ENCODE peak calls at places on chromosomes 16 and 17, in nine cellular contexts. I is breast epithelium, X is endothelial cell of umbilical vein, P is GM12878, A is HCT116, H is vagina, Q is K562, M is SK-N-SH, S is suprapubic skin. W is an unnamed sample.

GRCh38 chr17:29763273-29763672 is 140.6 kb upstream of the CORO6 start:
- DNase-seq in I (no peak), X (no peak), P (no peak), A (no peak), H (no peak), Q (no peak), M (no peak), S (no peak), W (no peak)

GRCh38 chr17:60390223-60390622 is 1.7 kb downstream of the USP32 start:
- DNase-seq in I (no peak), X (peak; percentile 39), P (no peak), A (no peak), H (no peak), Q (peak; percentile 73), M (peak; percentile 45), S (no peak), W (no peak)

GRCh38 chr17:64964796-64965195 is 45.5 kb upstream of the LRRC37A3 start:
- DNase-seq in I (no peak), X (no peak), P (no peak), A (no peak), H (no peak), Q (no peak), M (no peak), S (no peak), W (no peak)

GRCh38 chr17:740240-741055 is 8.1 kb downstream of the TLCD3A start:
- DNase-seq in I (no peak), X (no peak), P (peak; percentile 66), A (no peak), H (no peak), Q (no peak), M (no peak), S (no peak), W (no peak)

GRCh38 chr16:68146583-68146982 is 61.4 kb downstream of the NFATC3 start:
- DNase-seq in I (no peak), X (peak; percentile 53), P (no peak), A (no peak), H (no peak), Q (peak; percentile 21), M (peak; percentile 50), S (no peak), W (no peak)

GRCh38 chr16:67967183-67967955 is 1.1 kb downstream of the SLC12A4 start:
- DNase-seq in I (no peak), X (peak; percentile 37), P (no peak), A (no peak), H (no peak), Q (peak; percentile 40), M (no peak), S (peak; percentile 62), W (no peak)

GRCh38 chr16:65122974-65123845 is 1.3 kb upstream of the CDH11 start:
- DNase-seq in I (peak; percentile 56), X (no peak), P (no peak), A (no peak), H (no peak), Q (no peak), M (peak; percentile 72), S (peak; percentile 84), W (peak; percentile 87)

GRCh38 chr17:1399366-1399678 is 700 bp downstream of the YWHAE start:
- DNase-seq in I (no peak), X (peak; percentile 42), P (no peak), A (no peak), H (no peak), Q (no peak), M (no peak), S (peak; percentile 79), W (no peak)

GRCh38 chr17:3603870-3604259 is 5.3 kb downstream of the TRPV1 start:
- DNase-seq in I (no peak), X (no peak), P (no peak), A (no peak), H (no peak), Q (no peak), M (no peak), S (no peak), W (no peak)

GRCh38 chr17:67707442-67707841 is 10.3 kb upstream of the NOL11 start:
- DNase-seq in I (no peak), X (no peak), P (no peak), A (no peak), H (no peak), Q (no peak), M (peak; percentile 34), S (no peak), W (no peak)

GRCh38 chr16:61885343-61885742 is 150.9 kb downstream of the CDH8 start:
- DNase-seq in I (no peak), X (no peak), P (no peak), A (no peak), H (no peak), Q (no peak), M (no peak), S (no peak), W (no peak)
- TF ChIP-seq POLR2AphosphoS5 in I (no peak), X (no peak), P (no peak), A (no peak), H (no peak), Q (no peak), M (no peak), S (no peak), W (no peak)

GRCh38 chr17:69857412-69857835 is 217.6 kb upstream of the KCNJ16 start:
- DNase-seq in I (no peak), X (peak; percentile 95), P (no peak), A (peak; percentile 8), H (no peak), Q (peak; percentile 79), M (no peak), S (no peak), W (no peak)
- H3K9me3 ChIP-seq in I (peaks cover 13% of the 10 kb centered on the region), X (no peaks in the 10 kb centered on the region), P (no peaks in the 10 kb centered on the region), A (no peaks in the 10 kb centered on the region), H (peaks cover 5% of the 10 kb centered on the region), Q (no peaks in the 10 kb centered on the region), M (peaks cover 10% of the 10 kb centered on the region), S (no peaks in the 10 kb centered on the region), W (no peaks in the 10 kb centered on the region)

GRCh38 chr17:16418684-16419066 is 3.3 kb downstream of the TRPV2 start:
- DNase-seq in I (no peak), X (no peak), P (no peak), A (no peak), H (no peak), Q (no peak), M (no peak), S (no peak), W (no peak)

GRCh38 chr17:16417896-16418683 is 2.7 kb downstream of the TRPV2 start:
- DNase-seq in I (no peak), X (no peak), P (no peak), A (no peak), H (no peak), Q (no peak), M (no peak), S (no peak), W (no peak)

GRCh38 chr17:16419074-16419928 is 3.9 kb downstream of the TRPV2 start:
- DNase-seq in I (no peak), X (peak; percentile 63), P (peak; percentile 59), A (no peak), H (no peak), Q (peak; percentile 80), M (peak; percentile 78), S (peak; percentile 65), W (peak; percentile 79)

GRCh38 chr17:16417399-16417798 is 2.0 kb downstream of the TRPV2 start:
- DNase-seq in I (no peak), X (no peak), P (no peak), A (no peak), H (no peak), Q (no peak), M (no peak), S (no peak), W (no peak)

GRCh38 chr17:16415031-16415924 is at the start of gene TRPV2:
- DNase-seq in I (no peak), X (no peak), P (peak; percentile 60), A (no peak), H (no peak), Q (peak; percentile 76), M (peak; percentile 23), S (no peak), W (no peak)
- TF ChIP-seq POLR2AphosphoS5 in I (no peak), X (no peak), P (no peak), A (no peak), H (peak; percentile 39), Q (peak; percentile 45), M (no peak), S (no peak), W (no peak)

DNA sequence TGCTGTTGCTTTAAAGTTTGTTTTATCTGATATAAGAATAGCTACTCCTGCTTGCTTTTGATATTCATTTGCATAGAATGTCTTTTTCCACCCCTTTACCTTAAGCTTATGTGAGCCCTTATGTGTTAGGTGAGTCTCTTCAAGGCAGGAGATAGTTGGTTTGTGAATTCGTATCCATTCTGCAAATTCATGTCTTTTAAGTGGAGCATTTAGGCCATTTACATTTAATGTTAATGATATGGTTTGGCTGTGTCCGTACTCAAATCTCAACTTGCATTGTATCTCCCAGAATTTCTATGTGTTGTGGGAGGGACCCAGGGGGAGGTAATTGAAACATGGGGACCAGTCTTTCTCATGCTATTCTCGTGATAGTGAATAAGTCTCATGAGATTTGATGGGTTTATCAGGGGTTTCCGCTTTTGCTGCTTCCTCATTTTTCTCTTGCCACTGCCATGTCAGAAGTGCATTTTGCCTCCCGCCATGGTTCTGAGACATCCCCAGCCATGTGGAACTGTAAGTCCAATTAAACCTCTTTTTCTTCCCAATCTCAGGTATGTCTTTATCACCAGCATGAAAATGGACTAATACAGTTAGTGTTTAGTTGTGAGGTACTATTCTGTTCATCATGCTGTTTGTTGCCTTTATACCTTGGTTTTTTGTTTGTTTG is 27.2 kb downstream of the ATF7IP2 start:
- DNase-seq in I (no peak), X (no peak), P (no peak), A (no peak), H (no peak), Q (no peak), M (no peak), S (no peak), W (no peak)
- H3K9me3 ChIP-seq in I (peaks cover 83% of the 10 kb centered on the region), X (no peaks in the 10 kb centered on the region), P (peaks cover 31% of the 10 kb centered on the region), A (peaks cover 6% of the 10 kb centered on the region), H (peaks cover 30% of the 10 kb centered on the region), Q (peaks cover 60% of the 10 kb centered on the region), M (no peaks in the 10 kb centered on the region), S (peaks cover 42% of the 10 kb centered on the region), W (peaks cover 20% of the 10 kb centered on the region)

GRCh38 chr17:81238815-81239713 is at the start of the genes NDUFAF8 and TEPSIN:
- DNase-seq in I (peak; percentile 99), X (peak; percentile 100), P (peak; percentile 98), A (peak; percentile 100), H (peak; percentile 99), Q (peak; percentile 99), M (peak; percentile 100), S (peak; percentile 98), W (peak; percentile 99)
- TF ChIP-seq POLR2AphosphoS5 in I (peak; percentile 75), X (peak; percentile 68), P (no peak), A (peak; percentile 71), H (peak; percentile 80), Q (peak; percentile 60), M (peak; percentile 73), S (peak; percentile 15), W (peak; percentile 62)

DNA sequence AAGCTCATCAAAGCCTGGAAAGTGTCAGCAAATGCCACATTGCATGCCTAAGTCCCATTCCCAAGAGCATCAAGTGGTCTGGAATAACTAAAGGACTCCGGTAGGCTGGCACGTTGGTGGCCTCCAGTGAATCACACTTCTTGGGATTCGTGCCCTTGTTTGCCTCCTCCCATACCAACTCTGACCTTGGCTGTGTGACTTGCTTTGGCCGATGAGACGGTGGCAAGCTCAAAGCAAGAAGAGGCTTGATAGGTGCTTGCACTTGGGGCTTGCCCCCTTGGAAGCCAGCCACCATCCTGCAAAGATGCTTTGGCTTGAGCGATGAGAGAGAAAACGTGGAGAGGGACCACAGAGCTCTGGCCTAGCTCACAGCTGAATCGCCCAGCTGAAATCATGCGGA is 313.1 kb upstream of the ZFHX3 start:
- DNase-seq in I (no peak), X (no peak), P (no peak), A (no peak), H (no peak), Q (no peak), M (no peak), S (no peak), W (no peak)
- H3K9me3 ChIP-seq in I (no peaks in the 10 kb centered on the region), X (peaks cover 2% of the 10 kb centered on the region), P (no peaks in the 10 kb centered on the region), A (no peaks in the 10 kb centered on the region), H (no peaks in the 10 kb centered on the region), Q (no peaks in the 10 kb centered on the region), M (no peaks in the 10 kb centered on the region), S (no peaks in the 10 kb centered on the region), W (no peaks in the 10 kb centered on the region)

GRCh38 chr17:17751996-17752821 is 71.0 kb downstream of the RAI1 start:
- DNase-seq in I (peak; percentile 97), X (peak; percentile 96), P (peak; percentile 74), A (peak; percentile 86), H (peak; percentile 98), Q (peak; percentile 91), M (peak; percentile 94), S (peak; percentile 98), W (peak; percentile 98)
- TF ChIP-seq POLR2AphosphoS5 in I (peak; percentile 11), X (peak; percentile 77), P (peak; percentile 50), A (peak; percentile 65), H (peak; percentile 72), Q (peak; percentile 53), M (no peak), S (peak; percentile 67), W (peak; percentile 45)